ENCODE peak calls at places on chromosomes 5 and 9, in six cellular contexts. C is Caco-2, F is AG04449, N is AG04450, G is gastrocnemius medialis, A is progenitor cell of endocrine pancreas. M is an unnamed sample.

GRCh38 chr9:132849168-132849831 is 28.8 kb downstream of the AK8 start:
- DNase-seq in C (no peak), F (no peak), N (no peak), G (no peak), A (no peak), M (peak; percentile 53)

GRCh38 chr9:17900604-17901003 is 321.7 kb downstream of the SH3GL2 start:
- DNase-seq in C (no peak), F (no peak), N (no peak), G (no peak), A (no peak), M (peak; percentile 6)

GRCh38 chr9:90915693-90916092 is 114.1 kb downstream of the SYK start:
- DNase-seq in C (no peak), F (no peak), N (no peak), G (no peak), A (no peak), M (peak; percentile 29)

GRCh38 chr9:129671065-129671464 is 5.6 kb downstream of the PRRX2 start:
- DNase-seq in C (no peak), F (no peak), N (no peak), G (no peak), A (no peak), M (no peak)

GRCh38 chr9:123848447-123849085 is 81.4 kb downstream of the DENND1A start:
- DNase-seq in C (no peak), F (no peak), N (no peak), G (no peak), A (no peak), M (no peak)

GRCh38 chr9:133394687-133395271 is 18.6 kb downstream of the STKLD1 start:
- DNase-seq in C (no peak), F (no peak), N (no peak), G (no peak), A (no peak), M (no peak)

GRCh38 chr5:1513326-1514026 is 10.3 kb downstream of the LPCAT1 start:
- DNase-seq in C (no peak), F (no peak), N (no peak), G (peak; percentile 1), A (peak; percentile 3), M (no peak)

GRCh38 chr9:69131682-69132081 is 42.4 kb upstream of the TJP2 start:
- DNase-seq in C (peak; percentile 42), F (peak; percentile 89), N (peak; percentile 81), G (peak; percentile 17), A (no peak), M (peak; percentile 97)

GRCh38 chr5:31186672-31187267 is 6.7 kb upstream of the CDH6 start:
- DNase-seq in C (peak; percentile 51), F (no peak), N (peak; percentile 24), G (no peak), A (no peak), M (peak; percentile 61)

GRCh38 chr9:5551771-5552170 is 41.4 kb downstream of the PDCD1LG2 start:
- DNase-seq in C (no peak), F (no peak), N (no peak), G (no peak), A (no peak), M (no peak)

GRCh38 chr9:119853126-119853525 is 483.9 kb upstream of the BRINP1 start:
- DNase-seq in C (no peak), F (no peak), N (no peak), G (no peak), A (no peak), M (no peak)

GRCh38 chr9:132877818-132878694 is at the start of gene AK8:
- DNase-seq in C (peak; percentile 84), F (no peak), N (no peak), G (peak; percentile 10), A (peak; percentile 71), M (peak; percentile 86)

GRCh38 chr9:86667307-86667706 is 280.0 kb downstream of the GAS1 start:
- DNase-seq in C (no peak), F (no peak), N (peak; percentile 18), G (no peak), A (no peak), M (peak; percentile 40)

GRCh38 chr5:122078116-122078865 is at the start of gene LOX:
- DNase-seq in C (peak; percentile 40), F (peak; percentile 98), N (peak; percentile 91), G (peak; percentile 43), A (peak; percentile 16), M (peak; percentile 74)

GRCh38 chr9:123005964-123006363 is 27.5 kb upstream of the GPR21 start:
- DNase-seq in C (no peak), F (no peak), N (no peak), G (no peak), A (no peak), M (no peak)

GRCh38 chr5:149383399-149383798 is 4.3 kb upstream of the IL17B start:
- DNase-seq in C (no peak), F (no peak), N (no peak), G (peak; percentile 54), A (no peak), M (peak; percentile 82)

GRCh38 chr5:34487956-34488355 is 168.2 kb upstream of the RAI14 start:
- DNase-seq in C (no peak), F (no peak), N (no peak), G (no peak), A (no peak), M (no peak)

GRCh38 chr9:87957839-87958238 is 16.5 kb downstream of the CDK20 start:
- DNase-seq in C (no peak), F (no peak), N (no peak), G (no peak), A (no peak), M (no peak)

GRCh38 chr5:96752341-96753016 is 55.3 kb downstream of the ERAP1 start:
- DNase-seq in C (peak; percentile 71), F (no peak), N (peak; percentile 60), G (no peak), A (peak; percentile 17), M (peak; percentile 80)

GRCh38 chr9:135220601-135221575 is 133.4 kb downstream of the OLFM1 start:
- DNase-seq in C (no peak), F (no peak), N (no peak), G (no peak), A (no peak), M (no peak)

GRCh38 chr9:119268985-119269384 is 100.2 kb downstream of the BRINP1 start:
- DNase-seq in C (no peak), F (no peak), N (no peak), G (no peak), A (no peak), M (no peak)

DNA sequence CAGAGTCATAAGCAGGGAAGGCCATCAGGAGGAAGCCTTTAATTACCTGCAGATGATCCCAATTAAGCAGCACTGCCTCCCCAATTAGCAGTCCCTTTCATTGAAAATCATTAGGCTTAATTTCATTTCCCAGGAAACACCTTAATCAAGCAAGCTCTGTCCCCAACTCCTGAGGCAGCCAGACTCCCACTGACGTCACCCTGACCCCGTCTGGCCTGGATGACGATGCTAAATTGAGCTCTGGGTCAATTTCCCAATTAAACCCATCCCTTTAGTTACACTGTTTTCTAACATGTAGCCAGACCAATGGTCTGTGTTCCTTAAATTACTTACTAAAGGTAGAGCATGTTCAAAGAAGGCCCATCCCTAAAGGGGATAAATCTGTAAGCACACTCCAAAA is 84.0 kb upstream of the SPOCK1 start:
- DNase-seq in C (no peak), F (no peak), N (no peak), G (no peak), A (no peak), M (no peak)
- TF ChIP-seq CTCF in C (no peak), F (no peak), N (no peak), G (no peak), A (no peak), M (no peak)

GRCh38 chr5:139402561-139403158 is 1.2 kb downstream of the SPATA24 start:
- DNase-seq in C (peak; percentile 52), F (no peak), N (no peak), G (no peak), A (no peak), M (peak; percentile 38)
- TF ChIP-seq CTCF in C (peak; percentile 44), F (peak; percentile 19), N (no peak), G (no peak), A (peak; percentile 43), M (peak; percentile 40)

GRCh38 chr5:147558826-147559225 is 49.0 kb upstream of the DPYSL3 start:
- DNase-seq in C (peak; percentile 65), F (no peak), N (peak; percentile 61), G (peak; percentile 11), A (no peak), M (peak; percentile 88)
- TF ChIP-seq CTCF in C (peak; percentile 74), F (peak; percentile 69), N (peak; percentile 84), G (peak; percentile 56), A (peak; percentile 42), M (peak; percentile 83)

DNA sequence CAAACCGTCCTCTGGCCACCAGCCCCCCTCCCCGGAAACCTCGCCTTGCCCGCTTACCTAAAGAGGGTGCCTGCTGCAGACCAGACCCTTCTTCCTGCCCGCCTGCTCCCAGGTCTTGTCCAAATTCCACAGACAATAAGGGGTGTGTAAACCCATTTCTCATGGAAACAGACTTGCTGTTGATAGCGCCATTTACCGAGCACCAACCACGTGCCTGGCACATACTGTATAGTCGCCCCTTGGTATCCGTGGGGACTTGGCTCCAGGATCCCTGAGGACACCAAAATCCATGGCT is 25.1 kb downstream of the CDHR2 start:
- DNase-seq in C (no peak), F (no peak), N (no peak), G (no peak), A (no peak), M (no peak)
- TF ChIP-seq CTCF in C (no peak), F (no peak), N (no peak), G (no peak), A (no peak), M (no peak)

GRCh38 chr5:135162661-135163265 is 128.7 kb upstream of the PITX1 start:
- DNase-seq in C (no peak), F (no peak), N (no peak), G (no peak), A (no peak), M (no peak)
- TF ChIP-seq CTCF in C (no peak), F (peak; percentile 26), N (peak; percentile 42), G (no peak), A (no peak), M (no peak)

GRCh38 chr5:90135979-90136378 is 273.6 kb downstream of the CETN3 start:
- DNase-seq in C (peak; percentile 13), F (no peak), N (no peak), G (no peak), A (no peak), M (no peak)
- TF ChIP-seq CTCF in C (peak; percentile 31), F (no peak), N (no peak), G (no peak), A (peak; percentile 53), M (no peak)

GRCh38 chr5:68884893-68885292 is 208.9 kb upstream of the SLC30A5 start:
- DNase-seq in C (peak; percentile 11), F (no peak), N (no peak), G (no peak), A (no peak), M (no peak)
- TF ChIP-seq CTCF in C (peak; percentile 42), F (no peak), N (peak; percentile 21), G (no peak), A (peak; percentile 52), M (peak; percentile 26)

M was measured in cardiac muscle cell.